ENCODE peak calls at places on chromosome 2, in seven cellular contexts. K is HuH-7.5; R is CD4-positive, alpha-beta T cell; H is H4; E is stimulated activated naive B cell treated with anti-CD40 and anti-IgM and Interleukin-4, amounts not matched to agents 10 μg/mL and 1 μg/mL and 100 μg/mL, for 72 hours; S is K562; F is astrocyte of the cerebellum. J is an unnamed sample.

GRCh38 chr2:65778126-65778525 is 345.7 kb upstream of the SPRED2 start:
- DNase-seq in F (no peak), K (no peak), S (no peak), H (no peak), E (no peak), R (no peak), J (peak)

GRCh38 chr2:205746408-205746785 is 64.1 kb downstream of the NRP2 start:
- DNase-seq in R (no peak), K (no peak), H (no peak), F (no peak), E (no peak), S (no peak), J (no peak)

GRCh38 chr2:110873056-110873502 is 140.7 kb downstream of the ACOXL start:
- DNase-seq in R (no peak), E (no peak), K (no peak), F (no peak), H (no peak), S (no peak), J (no peak)

GRCh38 chr2:241272722-241273551 is 42.5 kb downstream of the HDLBP start:
- DNase-seq in E (peak), H (no peak), K (peak), F (no peak), S (no peak), R (peak), J (peak)

GRCh38 chr2:189824694-189825396 is 40.6 kb downstream of the PMS1 start:
- DNase-seq in S (no peak), H (no peak), K (no peak), E (no peak), F (no peak), R (no peak), J (no peak)

GRCh38 chr2:177482195-177482594 is 89.6 kb downstream of the AGPS start:
- DNase-seq in H (no peak), R (no peak), E (no peak), K (no peak), S (no peak), F (no peak), J (no peak)

GRCh38 chr2:105291981-105292380 is 37.6 kb downstream of the TGFBRAP1 start:
- DNase-seq in S (no peak), K (no peak), F (no peak), H (no peak), E (no peak), R (no peak), J (no peak)

GRCh38 chr2:3041841-3042600 is 335.6 kb downstream of the EIPR1 start:
- DNase-seq in F (peak), H (no peak), R (no peak), S (no peak), K (no peak), E (no peak), J (peak)

GRCh38 chr2:8980096-8980495 is 23.4 kb downstream of the MBOAT2 start:
- DNase-seq in E (no peak), S (no peak), K (no peak), F (peak), H (no peak), R (no peak), J (no peak)

GRCh38 chr2:27075219-27075871 is 3.1 kb upstream of the EMILIN1 start:
- DNase-seq in S (peak), R (peak), E (no peak), K (no peak), F (no peak), H (no peak), J (peak)

J was measured in SJCRH30.